ENCODE peak calls at places on chromosomes 6 and 20, in six cellular contexts. L is NCI-H446; W is activated CD8-positive, alpha-beta memory T cell treated with anti-CD3 and anti-CD28 coated beads for 24 hours; U is GM19239; X is HTR-8/SVneo; S is smooth muscle cell of the brain vasculature. H is an unnamed sample.

GRCh38 chr6:138231399-138231886 is 13.2 kb upstream of the PBOV1 start:
- DNase-seq in U (no peak), S (no peak), X (no peak), W (no peak), L (no peak), H (no peak)

GRCh38 chr6:40672118-40672517 is 85.0 kb upstream of the LRFN2 start:
- DNase-seq in S (no peak), W (no peak), U (no peak), X (no peak), L (no peak), H (no peak)

GRCh38 chr6:24522090-24522820 is 27.5 kb downstream of the ALDH5A1 start:
- DNase-seq in X (no peak), S (no peak), L (no peak), U (no peak), W (no peak), H (peak)

GRCh38 chr6:101741474-101742171 is 348.1 kb downstream of the GRIK2 start:
- DNase-seq in S (no peak), L (no peak), X (no peak), W (no peak), U (no peak), H (no peak)

GRCh38 chr6:41698350-41698781 is 37.0 kb downstream of the TFEB start:
- DNase-seq in X (peak), L (no peak), W (no peak), S (peak), U (no peak), H (no peak)

GRCh38 chr6:108180266-108180665 is 14.4 kb downstream of the NR2E1 start:
- DNase-seq in W (no peak), X (no peak), S (no peak), L (no peak), U (no peak), H (no peak)

GRCh38 chr20:59800309-59800708 is 133.1 kb downstream of the SYCP2 start:
- DNase-seq in U (no peak), S (no peak), W (no peak), X (no peak), L (no peak), H (no peak)

GRCh38 chr20:41524980-41525613 is 93.1 kb downstream of the CHD6 start:
- DNase-seq in L (no peak), X (no peak), S (no peak), W (no peak), U (no peak), H (no peak)

GRCh38 chr6:114049367-114049966 is 78.5 kb upstream of the HDAC2 start:
- DNase-seq in L (no peak), W (no peak), S (no peak), X (no peak), U (no peak), H (no peak)

GRCh38 chr20:53752583-53752970 is 158.9 kb upstream of the ZNF217 start:
- DNase-seq in S (no peak), L (no peak), U (no peak), X (no peak), W (no peak), H (no peak)

GRCh38 chr6:47180633-47181032 is 129.1 kb downstream of the TNFRSF21 start:
- DNase-seq in S (no peak), W (no peak), L (no peak), U (no peak), X (no peak), H (no peak)

GRCh38 chr20:59163641-59164530 is at the start of gene ZNF831:
- DNase-seq in W (no peak), X (no peak), U (no peak), S (no peak), L (no peak), H (no peak)

H was measured in GM10248.